ENCODE peak calls at places on chromosomes 13 and 19, in four cellular contexts. N is head of caudate nucleus, G is WERI-Rb-1, D is kidney glomerular epithelial cell. F is an unnamed sample.

GRCh38 chr13:33125821-33126570 is 109.8 kb downstream of the KL start:
- DNase-seq in N (no peak), G (no peak), D (peak; percentile 84), F (no peak)

GRCh38 chr19:13812544-13812943 is 17.3 kb downstream of the ZSWIM4 start:
- DNase-seq in N (no peak), G (peak; percentile 77), D (no peak), F (no peak)

GRCh38 chr13:52994051-52994450 is 34.6 kb upstream of the OLFM4 start:
- DNase-seq in N (no peak), G (no peak), D (no peak), F (no peak)

GRCh38 chr13:49828452-49828851 is 36.0 kb upstream of the KPNA3 start:
- DNase-seq in N (no peak), G (no peak), D (no peak), F (no peak)

GRCh38 chr13:57673197-57673596 is 41.7 kb downstream of the PCDH17 start:
- DNase-seq in N (no peak), G (no peak), D (no peak), F (no peak)

GRCh38 chr19:43465468-43466120 is at the start of gene LYPD3:
- DNase-seq in N (no peak), G (no peak), D (no peak), F (no peak)

GRCh38 chr19:56751078-56751489 is 79.5 kb upstream of the ZNF835 start:
- DNase-seq in N (peak; percentile 87), G (no peak), D (no peak), F (peak; percentile 14)

GRCh38 chr19:31270897-31271568 is 78.2 kb downstream of the TSHZ3 start:
- DNase-seq in N (no peak), G (no peak), D (peak; percentile 71), F (no peak)

GRCh38 chr19:22619371-22619770 is 14.8 kb upstream of the ZNF492 start:
- DNase-seq in N (peak; percentile 59), G (no peak), D (no peak), F (no peak)

GRCh38 chr19:10112895-10113591 is 1.6 kb downstream of the P2RY11 start:
- DNase-seq in N (peak; percentile 74), G (peak; percentile 74), D (no peak), F (peak; percentile 52)

GRCh38 chr13:22017226-22017625 is 346.4 kb downstream of the FGF9 start:
- DNase-seq in N (no peak), G (no peak), D (no peak), F (no peak)

GRCh38 chr13:23723463-23723862 is 153.3 kb downstream of the TNFRSF19 start:
- DNase-seq in N (no peak), G (no peak), D (peak; percentile 36), F (no peak)

GRCh38 chr13:50910483-50910805 is 853 bp downstream of the RNASEH2B start:
- DNase-seq in N (no peak), G (peak; percentile 24), D (peak; percentile 40), F (peak; percentile 65)

GRCh38 chr13:110914293-110915056 is 394 bp downstream of the ANKRD10 start:
- DNase-seq in N (peak; percentile 84), G (peak; percentile 96), D (peak; percentile 27), F (peak; percentile 58)

GRCh38 chr19:3514930-3515329 is 8.8 kb downstream of the FZR1 start:
- DNase-seq in N (no peak), G (no peak), D (no peak), F (no peak)

GRCh38 chr19:2888739-2889224 is 11.9 kb upstream of the ZNF57 start:
- DNase-seq in N (peak; percentile 54), G (no peak), D (no peak), F (no peak)

GRCh38 chr13:80338781-80339577 is 1.9 kb downstream of the SPRY2 start:
- DNase-seq in N (peak; percentile 79), G (peak; percentile 32), D (peak; percentile 90), F (peak; percentile 79)

GRCh38 chr19:35557539-35558399 is 5.7 kb downstream of the ATP4A start:
- DNase-seq in N (peak; percentile 68), G (peak; percentile 93), D (no peak), F (peak; percentile 84)